ENCODE peak calls at places on chromosomes 4 and X, in eight cellular contexts. I, Y, X, Z, M, V, K and O are unnamed samples.

GRCh38 chr4:149964001-149964400 is 114.2 kb upstream of the DCLK2 start:
- DNase-seq in X (no peak), K (no peak), V (no peak), Y (no peak), M (no peak), I (no peak), Z (no peak), O (no peak)

GRCh38 chr4:95546236-95546635 is 2.5 kb downstream of the UNC5C start:
- DNase-seq in X (no peak), K (no peak), I (no peak), Y (no peak), Z (no peak), M (no peak), V (no peak), O (no peak)

GRCh38 chr4:38324861-38325451 is 339.0 kb upstream of the KLF3 start:
- DNase-seq in X (no peak), I (no peak), Z (no peak), V (no peak), M (no peak), K (no peak), Y (no peak), O (no peak)

GRCh38 chr4:55032179-55032578 is 93.2 kb downstream of the KDR start:
- DNase-seq in Y (no peak), I (no peak), V (no peak), X (no peak), K (no peak), Z (no peak), M (no peak), O (no peak)

GRCh38 chrX:153635788-153636668 is 11.0 kb upstream of the DUSP9 start:
- DNase-seq in K (no peak), M (no peak), I (peak; percentile 10), V (no peak), Y (peak; percentile 40), X (no peak), Z (no peak), O (no peak)

GRCh38 chr4:186701273-186701672 is 22.4 kb downstream of the FAT1 start:
- DNase-seq in Y (no peak), V (no peak), X (no peak), M (no peak), I (peak; percentile 50), K (peak; percentile 75), Z (no peak), O (no peak)

GRCh38 chrX:68676340-68676739 is 28.9 kb downstream of the STARD8 start:
- DNase-seq in Y (no peak), I (no peak), M (no peak), V (no peak), Z (no peak), X (no peak), K (no peak), O (no peak)

GRCh38 chr4:53321151-53321987 is 44.5 kb downstream of the SCFD2 start:
- DNase-seq in K (no peak), M (no peak), Y (no peak), X (no peak), V (no peak), I (peak; percentile 91), Z (no peak), O (no peak)

GRCh38 chrX:25180242-25180641 is 164.5 kb upstream of the ARX start:
- DNase-seq in Y (no peak), Z (no peak), I (no peak), M (no peak), X (no peak), K (no peak), V (no peak), O (no peak)

GRCh38 chrX:25178555-25178954 is 162.8 kb upstream of the ARX start:
- DNase-seq in Y (no peak), V (no peak), I (no peak), K (no peak), Z (no peak), X (peak; percentile 28), M (no peak), O (no peak)

GRCh38 chrX:25175743-25176142 is 160.0 kb upstream of the ARX start:
- DNase-seq in X (no peak), K (no peak), V (no peak), M (no peak), Z (no peak), I (no peak), Y (no peak), O (no peak)

GRCh38 chrX:25175171-25175570 is 159.4 kb upstream of the ARX start:
- DNase-seq in Y (no peak), Z (no peak), V (no peak), X (no peak), M (no peak), K (no peak), I (no peak), O (no peak)
- H3K4me1 ChIP-seq in Y (no peaks in the 10 kb centered on the region), Z (no peaks in the 10 kb centered on the region), V (no peaks in the 10 kb centered on the region), X (no peaks in the 10 kb centered on the region), M (no peaks in the 10 kb centered on the region), K (no peaks in the 10 kb centered on the region), I (no peaks in the 10 kb centered on the region), O (no peaks in the 10 kb centered on the region)

GRCh38 chrX:100407784-100408642 is 2.1 kb downstream of the PCDH19 start:
- DNase-seq in Y (no peak), I (no peak), M (no peak), K (no peak), X (no peak), V (no peak), Z (no peak), O (no peak)
- H3K4me3 ChIP-seq in Y (no peak overlapping the region), I (no peak overlapping the region), M (no peak overlapping the region), K (peak overlapping the region; percentile 74), X (peak overlapping the region; percentile 49), V (no peak overlapping the region), Z (no peak overlapping the region), O (no peak overlapping the region)

GRCh38 chrX:110331444-110332025 is 13.7 kb upstream of the AMMECR1 start:
- DNase-seq in V (no peak), X (no peak), Z (no peak), Y (no peak), K (no peak), I (no peak), M (no peak), O (no peak)
- H3K36me3 ChIP-seq in V (no peaks in the 10 kb centered on the region), X (no peaks in the 10 kb centered on the region), Z (no peaks in the 10 kb centered on the region), Y (no peaks in the 10 kb centered on the region), K (no peaks in the 10 kb centered on the region), I (no peaks in the 10 kb centered on the region), M (no peaks in the 10 kb centered on the region), O (no peaks in the 10 kb centered on the region)

GRCh38 chr4:42646013-42646784 is 10.7 kb downstream of the ATP8A1 start:
- DNase-seq in K (no peak), Y (no peak), V (no peak), Z (no peak), M (no peak), I (no peak), X (no peak), O (no peak)

GRCh38 chr4:42642136-42642797 is 14.6 kb downstream of the ATP8A1 start:
- DNase-seq in K (no peak), V (no peak), Z (no peak), X (no peak), Y (no peak), I (no peak), M (no peak), O (no peak)

GRCh38 chr4:42644897-42645296 is 12.0 kb downstream of the ATP8A1 start:
- DNase-seq in I (no peak), X (no peak), K (no peak), V (no peak), M (no peak), Z (no peak), Y (no peak), O (no peak)

GRCh38 chr4:42641696-42642095 is 15.2 kb downstream of the ATP8A1 start:
- DNase-seq in Z (no peak), Y (no peak), K (no peak), M (no peak), V (no peak), I (no peak), X (no peak), O (no peak)

DNA sequence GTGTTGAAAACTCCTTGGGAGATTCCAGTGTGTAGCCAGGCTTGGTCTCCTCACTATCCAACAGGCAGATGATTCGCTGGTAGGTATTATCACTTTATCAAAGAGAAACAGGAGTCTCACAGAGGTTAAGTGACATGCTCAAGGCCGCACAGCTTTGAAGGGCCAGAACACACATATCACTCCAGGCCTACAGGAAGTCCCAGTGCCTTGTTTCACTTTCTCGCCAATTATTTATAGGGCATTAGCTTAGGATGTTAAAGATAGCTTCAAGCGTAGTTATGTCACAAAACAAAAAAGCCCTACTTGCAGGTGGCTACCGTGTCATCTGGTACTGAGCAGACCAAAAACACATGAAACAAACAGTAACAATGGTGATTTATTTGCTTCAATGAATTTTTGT is 13.2 kb downstream of the ATP8A1 start:
- DNase-seq in I (no peak), Y (peak; percentile 94), M (no peak), Z (no peak), K (no peak), X (no peak), V (no peak), O (no peak)
- H3K4me1 ChIP-seq in I (no peaks in the 10 kb centered on the region), Y (peaks cover 97% of the 10 kb centered on the region), M (peaks cover 35% of the 10 kb centered on the region), Z (no peaks in the 10 kb centered on the region), K (no peaks in the 10 kb centered on the region), X (no peaks in the 10 kb centered on the region), V (peaks cover 4% of the 10 kb centered on the region), O (peaks cover 73% of the 10 kb centered on the region)